ENCODE peak calls at places on chromosome 11, in nine cellular contexts. One of them, this sample, is unnamed.

GRCh38 chr11:124676386-124676785 is 2.7 kb downstream of the SPA17 start:
- DNase-seq in C1 segment of cervical spinal cord: no peak
- DNase-seq in CD8-positive, alpha-beta memory T cell: no peak
- DNase-seq in activated CD4-positive, alpha-beta T cell treated with anti-CD3 and anti-CD28 coated beads, Interleukin-2, amount 50 U/mL, for 48 hours: no peak
- DNase-seq in CD8-positive, alpha-beta T cell: no peak
- DNase-seq in activated effector memory CD4-positive, alpha-beta T cell treated with Interleukin-2 at 50 U/mL for 16 hours: no peak
- DNase-seq in NCI-H1417 treated with DMSO at 0.1 percent for 48 hours: no peak
- DNase-seq in cardiac muscle cell: peak; percentile 88
- DNase-seq in sciatic nerve: no peak
- DNase-seq in this sample: no peak

GRCh38 chr11:94325681-94326080 is 21.3 kb downstream of the IZUMO1R start:
- DNase-seq in activated effector memory CD4-positive, alpha-beta T cell treated with Interleukin-2 at 50 U/mL for 16 hours: no peak
- DNase-seq in activated CD4-positive, alpha-beta T cell treated with anti-CD3 and anti-CD28 coated beads, Interleukin-2, amount 50 U/mL, for 48 hours: peak; percentile 65
- DNase-seq in cardiac muscle cell: peak; percentile 38
- DNase-seq in NCI-H1417 treated with DMSO at 0.1 percent for 48 hours: no peak
- DNase-seq in C1 segment of cervical spinal cord: no peak
- DNase-seq in sciatic nerve: no peak
- DNase-seq in CD8-positive, alpha-beta T cell: peak; percentile 50
- DNase-seq in CD8-positive, alpha-beta memory T cell: peak; percentile 24
- DNase-seq in this sample: peak; percentile 89

GRCh38 chr11:74935285-74935684 is 13.6 kb downstream of the XRRA1 start:
- DNase-seq in activated effector memory CD4-positive, alpha-beta T cell treated with Interleukin-2 at 50 U/mL for 16 hours: no peak
- DNase-seq in CD8-positive, alpha-beta memory T cell: no peak
- DNase-seq in sciatic nerve: no peak
- DNase-seq in activated CD4-positive, alpha-beta T cell treated with anti-CD3 and anti-CD28 coated beads, Interleukin-2, amount 50 U/mL, for 48 hours: no peak
- DNase-seq in CD8-positive, alpha-beta T cell: no peak
- DNase-seq in NCI-H1417 treated with DMSO at 0.1 percent for 48 hours: no peak
- DNase-seq in cardiac muscle cell: no peak
- DNase-seq in C1 segment of cervical spinal cord: no peak
- DNase-seq in this sample: no peak

GRCh38 chr11:74001822-74002286 is 7.0 kb downstream of the UCP3 start:
- DNase-seq in activated CD4-positive, alpha-beta T cell treated with anti-CD3 and anti-CD28 coated beads, Interleukin-2, amount 50 U/mL, for 48 hours: no peak
- DNase-seq in C1 segment of cervical spinal cord: no peak
- DNase-seq in CD8-positive, alpha-beta memory T cell: no peak
- DNase-seq in cardiac muscle cell: no peak
- DNase-seq in CD8-positive, alpha-beta T cell: no peak
- DNase-seq in NCI-H1417 treated with DMSO at 0.1 percent for 48 hours: no peak
- DNase-seq in sciatic nerve: peak; percentile 50
- DNase-seq in activated effector memory CD4-positive, alpha-beta T cell treated with Interleukin-2 at 50 U/mL for 16 hours: no peak
- DNase-seq in this sample: no peak

GRCh38 chr11:12842933-12843636 is 166.0 kb upstream of the RASSF10 start:
- DNase-seq in activated effector memory CD4-positive, alpha-beta T cell treated with Interleukin-2 at 50 U/mL for 16 hours: no peak
- DNase-seq in activated CD4-positive, alpha-beta T cell treated with anti-CD3 and anti-CD28 coated beads, Interleukin-2, amount 50 U/mL, for 48 hours: no peak
- DNase-seq in CD8-positive, alpha-beta memory T cell: no peak
- DNase-seq in sciatic nerve: no peak
- DNase-seq in C1 segment of cervical spinal cord: no peak
- DNase-seq in CD8-positive, alpha-beta T cell: no peak
- DNase-seq in cardiac muscle cell: peak; percentile 79
- DNase-seq in NCI-H1417 treated with DMSO at 0.1 percent for 48 hours: peak; percentile 44
- DNase-seq in this sample: no peak

GRCh38 chr11:18878211-18878610 is 61.0 kb downstream of the MRGPRX1 start:
- DNase-seq in activated effector memory CD4-positive, alpha-beta T cell treated with Interleukin-2 at 50 U/mL for 16 hours: no peak
- DNase-seq in cardiac muscle cell: no peak
- DNase-seq in NCI-H1417 treated with DMSO at 0.1 percent for 48 hours: no peak
- DNase-seq in sciatic nerve: no peak
- DNase-seq in CD8-positive, alpha-beta T cell: no peak
- DNase-seq in activated CD4-positive, alpha-beta T cell treated with anti-CD3 and anti-CD28 coated beads, Interleukin-2, amount 50 U/mL, for 48 hours: no peak
- DNase-seq in C1 segment of cervical spinal cord: no peak
- DNase-seq in CD8-positive, alpha-beta memory T cell: no peak
- DNase-seq in this sample: no peak

GRCh38 chr11:134098566-134099184 is 29.8 kb downstream of the JAM3 start:
- DNase-seq in CD8-positive, alpha-beta T cell: no peak
- DNase-seq in activated CD4-positive, alpha-beta T cell treated with anti-CD3 and anti-CD28 coated beads, Interleukin-2, amount 50 U/mL, for 48 hours: no peak
- DNase-seq in cardiac muscle cell: no peak
- DNase-seq in C1 segment of cervical spinal cord: no peak
- DNase-seq in sciatic nerve: no peak
- DNase-seq in NCI-H1417 treated with DMSO at 0.1 percent for 48 hours: no peak
- DNase-seq in CD8-positive, alpha-beta memory T cell: no peak
- DNase-seq in activated effector memory CD4-positive, alpha-beta T cell treated with Interleukin-2 at 50 U/mL for 16 hours: no peak
- DNase-seq in this sample: no peak

GRCh38 chr11:128927683-128928336 is 14.9 kb downstream of the TP53AIP1 start:
- DNase-seq in cardiac muscle cell: no peak
- DNase-seq in activated effector memory CD4-positive, alpha-beta T cell treated with Interleukin-2 at 50 U/mL for 16 hours: no peak
- DNase-seq in C1 segment of cervical spinal cord: no peak
- DNase-seq in CD8-positive, alpha-beta T cell: no peak
- DNase-seq in CD8-positive, alpha-beta memory T cell: no peak
- DNase-seq in sciatic nerve: no peak
- DNase-seq in NCI-H1417 treated with DMSO at 0.1 percent for 48 hours: no peak
- DNase-seq in activated CD4-positive, alpha-beta T cell treated with anti-CD3 and anti-CD28 coated beads, Interleukin-2, amount 50 U/mL, for 48 hours: no peak
- DNase-seq in this sample: no peak

GRCh38 chr11:75490221-75491181 is 35.2 kb downstream of the GDPD5 start:
- DNase-seq in NCI-H1417 treated with DMSO at 0.1 percent for 48 hours: no peak
- DNase-seq in sciatic nerve: no peak
- DNase-seq in cardiac muscle cell: peak; percentile 42
- DNase-seq in CD8-positive, alpha-beta memory T cell: no peak
- DNase-seq in activated CD4-positive, alpha-beta T cell treated with anti-CD3 and anti-CD28 coated beads, Interleukin-2, amount 50 U/mL, for 48 hours: no peak
- DNase-seq in CD8-positive, alpha-beta T cell: no peak
- DNase-seq in activated effector memory CD4-positive, alpha-beta T cell treated with Interleukin-2 at 50 U/mL for 16 hours: no peak
- DNase-seq in C1 segment of cervical spinal cord: no peak
- DNase-seq in this sample: peak; percentile 36

GRCh38 chr11:66070604-66071325 is 693 bp downstream of the PACS1 start:
- DNase-seq in cardiac muscle cell: peak; percentile 57
- DNase-seq in sciatic nerve: peak; percentile 82
- DNase-seq in activated effector memory CD4-positive, alpha-beta T cell treated with Interleukin-2 at 50 U/mL for 16 hours: no peak
- DNase-seq in activated CD4-positive, alpha-beta T cell treated with anti-CD3 and anti-CD28 coated beads, Interleukin-2, amount 50 U/mL, for 48 hours: peak; percentile 45
- DNase-seq in CD8-positive, alpha-beta T cell: peak; percentile 37
- DNase-seq in NCI-H1417 treated with DMSO at 0.1 percent for 48 hours: no peak
- DNase-seq in CD8-positive, alpha-beta memory T cell: peak; percentile 12
- DNase-seq in C1 segment of cervical spinal cord: peak; percentile 43
- DNase-seq in this sample: peak; percentile 45